ENCODE peak calls at places on chromosome X, in four cellular contexts. B is WTC11, P is K562, G is H1. C is an unnamed sample.

GRCh38 chrX:5068550-5068949 is 1160.1 kb downstream of the NLGN4X start:
- DNase-seq in B (no peak), P (no peak), G (no peak), C (no peak)

GRCh38 chrX:39361736-39362135 is 560.5 kb downstream of the MID1IP1 start:
- DNase-seq in B (no peak), P (no peak), G (no peak), C (no peak)

GRCh38 chrX:19557816-19558215 is 42.5 kb upstream of the MAP3K15 start:
- DNase-seq in B (no peak), P (no peak), G (no peak), C (no peak)

GRCh38 chrX:69216911-69217310 is 51.7 kb upstream of the PJA1 start:
- DNase-seq in B (no peak), P (no peak), G (no peak), C (no peak)

GRCh38 chrX:68440940-68441339 is 7.6 kb upstream of the OPHN1 start:
- DNase-seq in B (no peak), P (peak; percentile 20), G (no peak), C (peak; percentile 42)

GRCh38 chrX:12950851-12951589 is 23.9 kb upstream of the TMSB4X start:
- DNase-seq in B (peak; percentile 71), P (peak; percentile 79), G (no peak), C (peak; percentile 39)

GRCh38 chrX:87583679-87584078 is 66.1 kb downstream of the KLHL4 start:
- DNase-seq in B (peak; percentile 61), P (no peak), G (peak; percentile 48), C (peak; percentile 2)

GRCh38 chrX:56800801-56801200 is 71.8 kb downstream of the NBDY start:
- DNase-seq in B (no peak), P (no peak), G (no peak), C (peak; percentile 5)

GRCh38 chrX:134026732-134027311 is 41.4 kb upstream of the GPC3 start:
- DNase-seq in B (peak; percentile 46), P (peak; percentile 14), G (peak; percentile 48), C (peak; percentile 31)

GRCh38 chrX:30649859-30650258 is 3.4 kb upstream of the GK start:
- DNase-seq in B (no peak), P (no peak), G (no peak), C (no peak)

GRCh38 chrX:56726609-56727008 is 2.4 kb upstream of the NBDY start:
- DNase-seq in B (no peak), P (peak; percentile 21), G (no peak), C (peak; percentile 19)

GRCh38 chrX:103954259-103954658 is 8.2 kb upstream of the TMSB15B start:
- DNase-seq in B (no peak), P (no peak), G (no peak), C (no peak)

GRCh38 chrX:47313056-47313455 is 57.3 kb upstream of the ZNF157 start:
- DNase-seq in B (no peak), P (no peak), G (no peak), C (no peak)

GRCh38 chrX:150408561-150408960 is 45.4 kb downstream of the MAMLD1 start:
- DNase-seq in B (no peak), P (no peak), G (no peak), C (no peak)

GRCh38 chrX:106894978-106895452 is 8.1 kb downstream of the RIPPLY1 start:
- DNase-seq in B (no peak), P (no peak), G (no peak), C (no peak)

GRCh38 chrX:25049347-25049746 is 33.6 kb upstream of the ARX start:
- DNase-seq in B (no peak), P (no peak), G (no peak), C (no peak)

GRCh38 chrX:131812847-131813825 is 210.0 kb upstream of the STK26 start:
- DNase-seq in B (no peak), P (peak; percentile 68), G (no peak), C (peak; percentile 36)

GRCh38 chrX:27555514-27555913 is 34.6 kb upstream of the DCAF8L2 start:
- DNase-seq in B (no peak), P (no peak), G (no peak), C (peak; percentile 11)
- TF ChIP-seq TEAD4 in B (no peak), P (no peak), G (no peak), C (no peak)

GRCh38 chrX:121161501-121161933 is 114.1 kb downstream of the GLUD2 start:
- DNase-seq in B (no peak), P (peak; percentile 76), G (no peak), C (no peak)
- TF ChIP-seq TEAD4 in B (no peak), P (no peak), G (no peak), C (no peak)

GRCh38 chrX:84188320-84188834 is 378 bp upstream of the RPS6KA6 start:
- DNase-seq in B (peak; percentile 48), P (no peak), G (peak; percentile 53), C (peak; percentile 82)
- TF ChIP-seq TEAD4 in B (no peak), P (no peak), G (no peak), C (no peak)

GRCh38 chrX:1591863-1592127 is 391 bp downstream of the AKAP17A start:
- DNase-seq in B (no peak), P (peak; percentile 14), G (no peak), C (no peak)

GRCh38 chrX:1592128-1592862 is 891 bp downstream of the AKAP17A start:
- DNase-seq in B (peak; percentile 36), P (peak; percentile 51), G (peak; percentile 49), C (peak; percentile 50)

GRCh38 chrX:1592863-1593201 is 1.4 kb downstream of the AKAP17A start:
- DNase-seq in B (no peak), P (peak; percentile 34), G (no peak), C (peak; percentile 44)

GRCh38 chrX:1595711-1596060 is 4.3 kb downstream of the AKAP17A start:
- DNase-seq in B (no peak), P (no peak), G (no peak), C (no peak)

GRCh38 chrX:1593286-1594271 is 2.2 kb downstream of the AKAP17A start:
- DNase-seq in B (no peak), P (no peak), G (no peak), C (no peak)
- TF ChIP-seq TEAD4 in B (no peak), P (no peak), G (no peak), C (no peak)

DNA sequence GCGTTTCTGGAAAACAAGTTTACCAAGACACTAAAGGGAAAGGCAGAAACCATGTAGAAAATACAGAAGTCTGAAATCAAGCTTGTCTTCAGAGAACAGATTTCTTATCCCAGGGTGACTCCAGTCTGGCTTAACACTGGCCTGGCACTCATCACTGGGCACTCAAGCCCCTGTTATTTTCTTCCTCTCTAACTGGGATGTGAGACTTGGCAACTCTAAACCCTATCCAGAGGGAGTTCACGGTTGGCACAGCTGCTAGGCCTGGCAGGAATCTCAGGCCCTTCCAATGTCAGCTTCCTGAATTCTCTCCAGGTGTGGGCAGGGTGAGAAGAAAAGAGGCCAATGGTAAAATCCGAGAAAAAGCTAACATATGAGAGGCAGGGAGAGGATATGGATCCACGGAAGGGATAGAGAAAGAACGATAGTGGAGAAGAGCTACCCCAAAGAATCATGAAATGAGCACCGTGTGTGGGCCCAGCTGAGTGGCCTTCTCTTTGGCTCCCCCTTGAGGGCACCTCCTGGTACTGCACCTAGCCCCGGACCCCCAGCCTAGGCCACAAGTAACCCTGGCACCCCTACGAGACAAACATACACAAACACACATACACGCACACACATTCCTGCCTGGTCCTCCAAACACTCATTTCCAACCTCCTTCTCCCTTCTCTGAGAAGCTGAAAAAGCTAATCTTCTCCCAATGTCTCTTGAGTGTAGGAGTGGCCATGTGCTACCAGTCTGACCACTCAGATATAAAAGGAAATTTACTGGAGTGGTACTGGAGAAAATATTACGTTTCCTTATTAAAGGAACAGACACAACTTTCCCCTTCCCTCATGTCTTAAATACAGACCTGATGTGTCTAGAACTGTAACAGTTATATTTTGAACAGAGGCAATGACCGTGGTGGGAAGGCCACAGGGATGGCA is 16.6 kb upstream of the PTCHD1 start:
- DNase-seq in B (peak; percentile 57), P (peak; percentile 68), G (peak; percentile 79), C (peak; percentile 69)
- TF ChIP-seq TEAD4 in B (no peak), P (no peak), G (peak; percentile 72), C (no peak)

C was measured in SK-N-SH.